ENCODE peak calls at places on chromosomes 5 and 9, in nine cellular contexts. D is esophagus muscularis mucosa, S is astrocyte of the spinal cord, V is fibroblast of lung, B is skeletal muscle cell, N is A673, K is AG10803, C is lower leg skin, J is mesendoderm. M is an unnamed sample.

GRCh38 chr5:3226171-3226570 is 369.5 kb upstream of the IRX1 start:
- DNase-seq in D (no peak), S (no peak), V (no peak), B (no peak), N (no peak), K (no peak), C (no peak), J (no peak), M (no peak)

GRCh38 chr5:75053286-75054109 is 1.1 kb upstream of the GCNT4 start:
- DNase-seq in D (no peak), S (peak), V (peak), B (no peak), N (peak), K (peak), C (peak), J (peak), M (peak)

GRCh38 chr9:35882265-35882848 is 12.2 kb upstream of the OR13J1 start:
- DNase-seq in D (no peak), S (peak), V (peak), B (peak), N (peak), K (peak), C (peak), J (peak), M (peak)

GRCh38 chr5:126852104-126852531 is 75.2 kb downstream of the LMNB1 start:
- DNase-seq in D (peak), S (no peak), V (no peak), B (no peak), N (no peak), K (peak), C (no peak), J (no peak), M (no peak)

GRCh38 chr5:139690385-139691274 is 42.5 kb downstream of the CXXC5 start:
- DNase-seq in D (no peak), S (peak), V (peak), B (peak), N (peak), K (no peak), C (no peak), J (peak), M (peak)

GRCh38 chr5:40676643-40677333 is 2.9 kb upstream of the PTGER4 start:
- DNase-seq in D (no peak), S (peak), V (peak), B (peak), N (peak), K (peak), C (peak), J (peak), M (peak)

GRCh38 chr5:102583663-102584062 is 84.9 kb upstream of the SLCO6A1 start:
- DNase-seq in D (no peak), S (peak), V (no peak), B (no peak), N (peak), K (peak), C (no peak), J (no peak), M (peak)

GRCh38 chr9:129617167-129617566 is 3.7 kb downstream of the C9orf50 start:
- DNase-seq in D (no peak), S (peak), V (peak), B (no peak), N (peak), K (peak), C (no peak), J (peak), M (peak)

GRCh38 chr5:175223336-175223735 is 220.6 kb downstream of the DRD1 start:
- DNase-seq in D (no peak), S (no peak), V (no peak), B (no peak), N (no peak), K (no peak), C (no peak), J (no peak), M (no peak)

GRCh38 chr5:76000586-76000985 is 82.6 kb upstream of the SV2C start:
- DNase-seq in D (no peak), S (no peak), V (no peak), B (no peak), N (no peak), K (no peak), C (no peak), J (no peak), M (no peak)

GRCh38 chr5:179549973-179550510 is 312 bp upstream of the RUFY1 start:
- DNase-seq in D (no peak), S (peak), V (peak), B (no peak), N (no peak), K (no peak), C (no peak), J (no peak), M (no peak)

GRCh38 chr9:71048271-71048670 is 73.2 kb downstream of the TRPM3 start:
- DNase-seq in D (no peak), S (no peak), V (no peak), B (no peak), N (no peak), K (no peak), C (no peak), J (no peak), M (no peak)

GRCh38 chr5:105903069-105903468 is 1767.7 kb downstream of the EFNA5 start:
- DNase-seq in D (no peak), S (no peak), V (peak), B (no peak), N (peak), K (peak), C (no peak), J (no peak), M (no peak)

GRCh38 chr5:149629421-149629820 is 48.1 kb downstream of the ARHGEF37 start:
- DNase-seq in D (no peak), S (no peak), V (no peak), B (no peak), N (no peak), K (no peak), C (peak), J (no peak), M (no peak)

GRCh38 chr5:141040093-141040762 is 10.9 kb upstream of the PCDHB1 start:
- DNase-seq in D (no peak), S (no peak), V (no peak), B (no peak), N (peak), K (no peak), C (no peak), J (peak), M (peak)

GRCh38 chr5:2112128-2112808 is 229.5 kb upstream of the IRX4 start:
- DNase-seq in D (no peak), S (no peak), V (no peak), B (no peak), N (no peak), K (no peak), C (no peak), J (no peak), M (no peak)

GRCh38 chr9:30197954-30198353 is 2186.5 kb upstream of the ACO1 start:
- DNase-seq in D (no peak), S (no peak), V (no peak), B (no peak), N (peak), K (no peak), C (no peak), J (peak), M (peak)

GRCh38 chr5:168121138-168121494 is 170.3 kb upstream of the WWC1 start:
- DNase-seq in D (no peak), S (no peak), V (no peak), B (no peak), N (no peak), K (no peak), C (no peak), J (no peak), M (no peak)

DNA sequence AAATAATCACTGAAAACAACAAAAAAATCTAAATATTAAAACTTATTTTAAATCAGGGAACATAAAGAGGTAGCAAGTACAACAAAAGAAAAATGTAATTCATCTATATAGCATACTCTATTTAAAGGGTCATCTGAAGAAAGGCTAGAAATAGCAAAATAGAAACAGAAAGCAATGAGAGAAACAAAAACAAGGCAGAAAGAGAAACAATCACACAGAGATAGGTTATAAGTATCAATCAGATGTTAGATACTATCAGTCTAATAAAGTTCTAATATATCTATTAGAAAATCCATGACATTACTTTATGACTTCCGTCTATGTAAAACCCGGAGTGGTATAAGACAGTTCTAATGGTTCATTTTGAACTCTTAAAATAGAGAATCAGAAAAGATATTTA is 16.0 kb downstream of the RICTOR start:
- DNase-seq in D (no peak), S (no peak), V (no peak), B (no peak), N (no peak), K (no peak), C (no peak), J (no peak), M (no peak)
- H3K4me3 ChIP-seq in D (peak), S (peak), V (peak), B (peak), N (no peak), K (peak), C (no peak), J (no peak), M (no peak)

GRCh38 chr5:96875805-96876291 is 452 bp upstream of the ERAP2 start:
- DNase-seq in D (peak), S (no peak), V (no peak), B (no peak), N (no peak), K (no peak), C (no peak), J (peak), M (no peak)
- H3K4me3 ChIP-seq in D (peak), S (peak), V (peak), B (peak), N (peak), K (peak), C (peak), J (no peak), M (peak)

GRCh38 chr9:132163457-132163875 is 1.6 kb downstream of the NTNG2 start:
- DNase-seq in D (no peak), S (no peak), V (peak), B (no peak), N (no peak), K (peak), C (no peak), J (peak), M (peak)
- H3K4me3 ChIP-seq in D (peak), S (no peak), V (peak), B (peak), N (peak), K (peak), C (no peak), J (no peak), M (no peak)

DNA sequence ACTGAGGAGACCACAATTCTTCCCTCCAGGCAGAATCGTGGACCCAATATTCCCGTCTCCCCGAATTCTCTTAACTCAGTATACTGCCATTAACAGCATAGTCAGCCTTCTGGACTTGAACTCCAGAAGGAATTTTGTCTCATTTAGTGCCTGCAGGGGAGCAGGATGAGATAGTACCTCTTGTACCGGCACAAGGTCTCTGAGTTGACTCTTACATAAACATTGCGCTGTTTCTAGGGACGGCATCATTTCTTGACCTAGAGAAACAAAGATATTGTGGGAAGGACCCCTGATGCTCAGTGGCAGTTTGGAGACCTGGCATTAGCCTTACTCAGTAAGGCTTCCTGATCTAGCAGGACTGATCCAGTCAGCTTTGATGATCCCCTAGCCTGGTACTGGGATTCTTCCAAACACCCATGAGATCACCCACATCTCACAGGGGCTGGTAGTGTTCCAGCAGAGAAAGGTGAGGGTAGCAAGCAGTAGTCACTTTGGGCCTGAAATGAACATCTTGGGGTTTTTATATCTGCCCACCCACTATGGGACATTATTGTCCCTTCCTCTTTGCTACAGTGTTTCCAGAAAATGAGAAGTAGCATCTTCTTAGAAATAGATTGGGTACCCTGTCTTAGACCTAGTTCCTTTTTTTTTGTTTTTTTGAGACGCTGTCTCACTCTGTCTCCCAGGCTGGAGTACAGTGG is 249.0 kb upstream of the ANKRD55 start:
- DNase-seq in D (no peak), S (peak), V (no peak), B (no peak), N (no peak), K (no peak), C (no peak), J (no peak), M (no peak)
- H3K4me3 ChIP-seq in D (peak), S (no peak), V (peak), B (no peak), N (peak), K (peak), C (no peak), J (no peak), M (no peak)

GRCh38 chr5:5140051-5141010 is at the start of gene ADAMTS16:
- DNase-seq in D (no peak), S (no peak), V (no peak), B (no peak), N (no peak), K (no peak), C (no peak), J (peak), M (peak)
- H3K4me3 ChIP-seq in D (peak), S (peak), V (peak), B (peak), N (peak), K (no peak), C (no peak), J (peak), M (peak)

DNA sequence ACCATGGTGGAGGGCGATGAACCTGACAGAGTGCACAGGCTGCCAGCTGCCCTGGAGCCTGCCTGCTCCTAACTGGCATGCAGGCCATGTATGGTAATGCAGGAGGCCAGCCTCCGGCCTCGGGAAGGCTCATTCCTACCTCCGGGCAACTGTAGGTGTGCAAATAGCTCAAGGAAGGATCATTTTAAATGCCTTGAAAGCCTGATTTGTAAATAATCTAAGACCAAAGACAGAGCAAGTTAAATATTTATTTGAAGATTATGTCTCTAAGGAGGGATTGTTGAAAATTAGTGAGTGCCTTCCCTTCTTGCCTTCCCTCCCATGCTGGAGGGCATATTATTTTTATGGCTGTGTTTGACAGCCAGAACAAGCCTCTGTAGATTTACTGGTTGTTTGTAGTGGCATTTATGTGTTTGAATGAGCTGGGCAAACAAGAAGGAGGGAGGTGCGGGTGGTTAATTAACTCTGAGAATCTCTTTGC is 285.7 kb upstream of the TUT7 start:
- DNase-seq in D (no peak), S (no peak), V (no peak), B (no peak), N (no peak), K (no peak), C (no peak), J (peak), M (peak)
- H3K4me3 ChIP-seq in D (no peak), S (no peak), V (no peak), B (no peak), N (no peak), K (no peak), C (no peak), J (no peak), M (no peak)

DNA sequence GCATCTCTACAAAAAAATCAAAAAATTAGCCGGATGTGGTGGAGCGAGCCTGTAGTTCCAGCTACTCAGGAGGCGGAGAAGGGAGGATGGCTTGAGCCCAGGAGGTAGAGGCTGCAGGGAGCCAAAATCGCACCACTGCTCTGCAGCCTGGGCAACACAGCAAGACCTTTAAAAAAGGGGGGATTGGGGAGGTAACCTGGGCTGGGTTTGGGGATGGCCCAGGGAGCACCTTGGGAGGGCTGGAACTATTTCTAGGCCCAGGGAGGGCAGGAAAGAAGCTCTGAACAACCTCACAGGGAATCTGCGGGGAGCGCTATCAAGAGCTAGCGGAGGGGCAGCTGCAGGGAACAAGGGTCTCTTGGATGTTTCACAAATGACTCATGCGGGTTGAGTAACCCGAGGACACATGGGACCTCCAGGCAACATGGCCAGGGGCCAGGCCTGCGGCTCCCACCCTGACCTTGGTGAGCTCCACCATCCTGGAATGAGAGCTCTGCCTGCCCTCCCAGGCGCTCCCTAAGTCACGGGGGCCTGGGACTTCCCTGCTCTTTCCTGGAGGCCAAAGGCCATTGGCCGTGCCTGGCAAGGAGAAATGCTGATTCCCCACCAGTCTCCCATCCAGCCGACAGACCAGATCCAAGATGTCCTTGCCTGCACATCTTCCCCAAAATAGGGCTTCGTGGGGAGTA is 23.4 kb downstream of the SARDH start:
- DNase-seq in D (no peak), S (peak), V (peak), B (peak), N (peak), K (no peak), C (no peak), J (peak), M (peak)
- H3K4me3 ChIP-seq in D (no peak), S (no peak), V (no peak), B (no peak), N (no peak), K (no peak), C (no peak), J (no peak), M (no peak)

DNA sequence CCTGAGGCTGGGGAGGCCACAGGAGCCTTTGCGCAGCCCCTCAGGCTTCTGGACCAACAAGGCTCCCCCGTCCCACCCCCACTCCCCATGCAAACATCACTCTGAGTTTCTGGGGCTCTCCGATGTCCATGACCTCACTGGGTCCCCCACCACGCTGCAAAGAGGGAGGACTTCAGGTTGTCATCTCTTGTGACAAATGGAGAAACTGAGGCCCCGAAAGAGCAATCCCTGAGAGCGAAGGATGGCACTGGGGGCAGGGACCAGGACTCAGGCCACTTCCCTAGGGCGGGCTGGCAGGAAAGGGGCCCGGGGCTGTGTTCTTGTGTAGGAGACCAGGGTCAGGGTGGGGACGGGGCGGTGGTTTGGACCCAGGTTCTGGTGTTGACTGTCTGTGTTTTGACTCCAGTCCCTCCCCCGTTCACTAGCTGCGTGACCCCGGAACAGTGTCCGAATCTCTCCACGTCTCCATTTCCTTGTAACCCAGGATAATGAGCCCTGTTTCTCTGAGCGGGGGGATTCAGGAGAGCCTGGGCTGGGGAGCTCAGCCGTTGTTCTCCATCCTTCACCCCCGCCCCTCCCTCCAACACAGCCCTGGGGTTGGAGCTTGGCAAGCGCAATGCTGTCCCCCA is 13.9 kb downstream of the FIBCD1 start:
- DNase-seq in D (no peak), S (no peak), V (no peak), B (no peak), N (no peak), K (no peak), C (no peak), J (no peak), M (no peak)
- H3K4me3 ChIP-seq in D (no peak), S (no peak), V (no peak), B (no peak), N (no peak), K (no peak), C (no peak), J (no peak), M (no peak)

GRCh38 chr5:133049726-133050048 is 2.1 kb upstream of the HSPA4 start:
- DNase-seq in D (no peak), S (no peak), V (no peak), B (no peak), N (no peak), K (no peak), C (no peak), J (no peak), M (peak)
- H3K4me3 ChIP-seq in D (no peak), S (no peak), V (no peak), B (no peak), N (peak), K (no peak), C (no peak), J (no peak), M (no peak)

M was measured in hepatocyte.